ENCODE peak calls at places on chromosomes 5 and 9, in nine cellular contexts. L is SK-N-SH, K is heart right ventricle, Z is adrenal gland, D is IMR-90, U is cardiac muscle cell, F is uterus, N is PC-3, X is fibroblast of lung. J is an unnamed sample.
A peak's percentile ranks its signal among the peaks of the same experiment; 100 is the strongest.

GRCh38 chr5:15013654-15014463 is 142.3 kb upstream of the ANKH start:
- DNase-seq in L (peak; percentile 62), D (peak; percentile 80), K (no peak), X (peak; percentile 84), F (no peak), N (peak; percentile 93), U (peak; percentile 85), Z (no peak), J (no peak)

GRCh38 chr9:126379661-126380365 is 53.2 kb downstream of the MVB12B start:
- DNase-seq in F (no peak), K (no peak), Z (no peak), X (no peak), D (peak; percentile 47), U (no peak), N (peak; percentile 66), L (no peak), J (no peak)

GRCh38 chr5:77741608-77742007 is 34.5 kb downstream of the TBCA start:
- DNase-seq in X (no peak), Z (no peak), L (no peak), F (no peak), K (no peak), U (no peak), N (no peak), D (no peak), J (no peak)

GRCh38 chr9:76459691-76460635 is 981 bp downstream of the GCNT1 start:
- DNase-seq in Z (peak; percentile 20), X (peak; percentile 66), K (peak; percentile 25), N (peak; percentile 43), U (peak; percentile 67), D (peak; percentile 62), L (peak; percentile 21), F (peak; percentile 35), J (peak; percentile 24)

GRCh38 chr5:142316051-142316450 is 8.8 kb downstream of the SPRY4 start:
- DNase-seq in D (peak; percentile 67), Z (no peak), X (peak; percentile 78), F (no peak), L (peak; percentile 69), U (peak; percentile 63), K (no peak), N (no peak), J (no peak)

GRCh38 chr9:127898433-127899199 is 787 bp downstream of the ST6GALNAC6 start:
- DNase-seq in N (peak; percentile 26), F (peak; percentile 71), U (peak; percentile 96), Z (peak; percentile 78), X (peak; percentile 90), D (peak; percentile 89), K (peak; percentile 52), L (peak; percentile 73), J (no peak)

GRCh38 chr5:124702442-124703024 is 43.9 kb downstream of the ZNF608 start:
- DNase-seq in L (no peak), F (no peak), Z (no peak), U (no peak), X (peak; percentile 19), K (no peak), D (no peak), N (no peak), J (no peak)

GRCh38 chr5:90440644-90441043 is 31.1 kb upstream of the CETN3 start:
- DNase-seq in X (no peak), L (no peak), Z (no peak), D (no peak), F (no peak), N (no peak), U (no peak), K (no peak), J (no peak)

GRCh38 chr5:151925396-151925750 is 722 bp upstream of the GLRA1 start:
- DNase-seq in K (no peak), Z (no peak), U (no peak), X (no peak), N (no peak), L (peak; percentile 48), D (no peak), F (no peak), J (no peak)

GRCh38 chr5:159052282-159053011 is 47.3 kb downstream of the EBF1 start:
- DNase-seq in X (no peak), Z (no peak), N (no peak), D (no peak), U (peak; percentile 48), L (no peak), K (no peak), F (no peak), J (no peak)

GRCh38 chr5:135511858-135512257 is 23.9 kb downstream of the NEUROG1 start:
- DNase-seq in K (no peak), X (no peak), F (no peak), U (no peak), N (no peak), Z (no peak), D (no peak), L (no peak), J (no peak)

GRCh38 chr9:133112361-133113026 is 8.5 kb downstream of the RALGDS start:
- DNase-seq in F (no peak), N (no peak), X (no peak), U (no peak), K (peak; percentile 34), L (no peak), Z (peak; percentile 66), D (no peak), J (peak; percentile 45)

GRCh38 chr5:78286288-78286687 is 8.2 kb downstream of the AP3B1 start:
- DNase-seq in N (no peak), K (no peak), Z (no peak), X (no peak), F (no peak), U (peak; percentile 16), L (no peak), D (no peak), J (no peak)

GRCh38 chr5:56409331-56410190 is 176.4 kb upstream of the ANKRD55 start:
- DNase-seq in L (no peak), K (no peak), X (peak; percentile 67), D (peak; percentile 99), Z (no peak), N (peak; percentile 65), F (no peak), U (peak; percentile 78), J (no peak)

GRCh38 chr9:116193636-116194035 is 40.0 kb downstream of the PAPPA start:
- DNase-seq in N (peak; percentile 81), F (no peak), K (no peak), U (peak; percentile 60), X (peak; percentile 71), Z (no peak), L (no peak), D (peak; percentile 89), J (no peak)

GRCh38 chr5:95646569-95647330 is at the start of gene RFESD:
- DNase-seq in Z (peak; percentile 99), L (peak; percentile 94), N (peak; percentile 98), F (peak; percentile 98), X (peak; percentile 97), K (peak; percentile 99), U (peak; percentile 98), D (peak; percentile 93), J (peak; percentile 99)

DNA sequence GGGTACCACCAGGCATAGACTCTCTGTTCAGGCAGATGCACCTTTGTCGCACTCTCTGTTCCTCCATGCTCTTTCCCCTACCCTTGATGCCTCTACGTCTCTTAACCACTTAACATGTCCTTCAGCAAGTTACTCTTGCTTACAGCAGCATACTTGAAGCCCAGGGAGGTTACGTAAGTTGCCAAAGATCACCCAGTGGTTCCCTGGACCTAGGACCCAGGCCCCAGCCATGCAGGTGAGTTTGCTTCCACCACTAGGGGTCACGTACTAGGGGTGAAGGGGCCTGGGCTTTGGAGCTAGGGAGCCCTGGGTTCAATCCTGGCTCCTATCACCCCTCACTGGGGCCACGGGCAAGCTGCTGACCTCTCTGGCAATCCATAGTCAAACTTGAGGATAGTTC is 8.9 kb downstream of the AKNA start:
- DNase-seq in L (no peak), D (no peak), X (no peak), K (no peak), Z (no peak), N (no peak), U (no peak), F (no peak), J (no peak)
- TF ChIP-seq CTCF in L (no peak), D (no peak), X (no peak), K (no peak), Z (no peak), N (no peak), U (no peak), F (no peak), J (no peak)

GRCh38 chr9:114902773-114903589 is 27.4 kb downstream of the TNFSF8 start:
- DNase-seq in U (peak; percentile 32), D (peak; percentile 51), N (peak; percentile 39), X (peak; percentile 24), L (no peak), Z (no peak), K (no peak), F (no peak), J (no peak)
- H3K27ac ChIP-seq in U (no peak overlapping the region), D (no peak overlapping the region), N (peak overlapping the region; percentile 13), X (no peak overlapping the region), L (no peak overlapping the region), Z (no peak overlapping the region), K (no peak overlapping the region), F (no peak overlapping the region), J (no peak overlapping the region)

DNA sequence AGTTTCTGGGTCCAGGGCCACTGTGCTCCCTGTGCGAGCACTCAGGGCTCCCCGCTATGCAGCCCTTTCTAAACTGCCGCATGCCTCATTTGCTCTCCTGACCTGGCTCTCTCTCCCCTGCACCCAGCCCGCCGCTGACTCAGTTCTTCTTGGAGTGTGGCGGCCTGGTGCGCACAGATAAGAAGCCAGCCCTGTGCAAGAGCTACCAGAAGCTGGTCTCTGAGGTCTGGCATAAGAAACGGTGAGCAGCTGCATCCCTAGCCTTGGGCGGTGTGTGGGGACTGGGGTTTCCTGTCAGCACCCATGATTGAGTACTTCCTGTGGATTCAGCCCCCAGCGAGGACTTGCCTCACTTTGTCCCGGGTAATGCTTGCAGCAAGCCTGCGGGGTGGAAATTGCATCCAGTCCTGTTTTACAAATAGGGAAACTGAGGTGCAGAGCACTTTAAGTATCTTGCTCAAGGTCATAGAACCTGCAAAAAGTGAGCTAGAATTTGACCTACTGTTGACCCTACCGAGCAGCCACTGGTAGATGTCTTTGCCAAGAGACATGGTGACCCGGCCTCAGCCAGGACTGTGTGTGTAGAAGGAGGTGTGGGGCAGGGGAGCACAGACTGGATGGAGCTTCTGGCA is 27.9 kb downstream of the USP20 start:
- DNase-seq in F (no peak), L (peak; percentile 85), K (no peak), X (peak; percentile 61), U (peak; percentile 96), N (no peak), Z (no peak), D (peak; percentile 81), J (no peak)
- H3K4me3 ChIP-seq in F (no peak overlapping the region), L (no peak overlapping the region), K (no peak overlapping the region), X (no peak overlapping the region), U (no peak overlapping the region), N (no peak overlapping the region), Z (no peak overlapping the region), D (no peak overlapping the region), J (no peak overlapping the region)

DNA sequence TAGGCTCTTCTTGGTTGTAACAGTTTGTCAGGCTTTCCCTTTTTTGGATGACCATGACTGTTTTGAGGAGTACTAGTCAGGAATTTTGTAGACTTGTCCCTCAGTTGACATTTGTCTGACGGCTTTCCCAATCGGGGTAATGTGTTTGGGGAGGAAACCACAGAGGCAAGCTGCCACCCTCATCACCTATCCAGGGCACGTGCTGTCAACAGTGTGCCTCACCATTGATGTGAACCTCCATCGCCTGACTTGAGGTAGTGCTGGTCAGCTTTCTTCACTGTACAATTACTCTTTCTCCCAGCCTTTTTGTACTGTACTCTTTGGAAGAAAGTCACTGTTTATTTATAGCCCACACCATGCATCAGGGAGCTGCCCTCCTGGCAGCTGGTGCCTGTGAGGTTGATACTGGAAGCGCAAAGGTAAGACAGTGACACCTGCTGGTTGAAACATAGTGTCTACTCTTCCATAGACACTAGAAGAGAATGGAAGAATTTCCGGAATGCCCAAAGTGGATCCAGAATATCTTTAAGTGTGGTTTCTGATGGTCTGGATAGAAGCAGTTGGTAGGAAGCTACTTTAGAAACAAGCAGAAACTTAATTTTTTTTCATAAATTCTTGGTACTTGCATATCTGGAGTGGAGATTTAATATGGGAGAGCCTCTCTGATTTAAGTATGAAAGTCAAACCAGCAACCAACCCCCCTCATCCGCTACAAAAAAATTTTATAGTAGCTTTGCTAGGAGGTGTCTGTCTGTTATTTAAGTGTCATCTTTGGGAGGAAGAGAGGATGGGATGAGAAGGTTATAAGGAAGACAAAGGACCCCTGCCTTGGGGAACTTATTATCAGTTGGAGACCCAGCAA is 69.3 kb downstream of the SNX30 start:
- DNase-seq in D (peak; percentile 85), N (peak; percentile 65), F (peak; percentile 60), Z (peak; percentile 64), U (peak; percentile 82), K (peak; percentile 38), L (peak; percentile 58), X (peak; percentile 71), J (peak; percentile 39)
- TF ChIP-seq CTCF in D (peak; percentile 68), N (peak; percentile 78), F (peak; percentile 67), Z (peak; percentile 68), U (peak; percentile 66), K (peak; percentile 40), L (peak; percentile 73), X (peak; percentile 58), J (peak; percentile 78)